ENCODE peak calls at places on chromosomes 12 and 14, in six cellular contexts. U is left ventricle myocardium inferior, R is GM23248, J is adrenal gland, F is body of pancreas, M is Panc1. Q is an unnamed sample.

GRCh38 chr12:74535536-74535935 is 2.1 kb upstream of the ATXN7L3B start:
- DNase-seq in U (no peak), J (no peak), F (no peak), M (no peak), R (no peak), Q (no peak)

GRCh38 chr14:73729556-73730265 is 15.5 kb upstream of the PNMA1 start:
- DNase-seq in F (peak; percentile 11), U (no peak), R (no peak), M (no peak), J (peak; percentile 52), Q (peak; percentile 76)

GRCh38 chr12:102965281-102966155 is 8.0 kb downstream of the ASCL1 start:
- DNase-seq in R (no peak), J (no peak), F (no peak), U (no peak), M (no peak), Q (no peak)

GRCh38 chr14:77622562-77622961 is 6.1 kb upstream of the SPTLC2 start:
- DNase-seq in J (no peak), M (no peak), R (no peak), F (no peak), U (no peak), Q (peak; percentile 98)

GRCh38 chr14:32419429-32419828 is 90.3 kb downstream of the AKAP6 start:
- DNase-seq in F (no peak), U (no peak), M (no peak), J (no peak), R (no peak), Q (no peak)

GRCh38 chr14:32576088-32576795 is 247.1 kb downstream of the AKAP6 start:
- DNase-seq in U (no peak), J (peak; percentile 81), R (peak; percentile 83), M (peak; percentile 47), F (peak; percentile 45), Q (peak; percentile 60)

GRCh38 chr14:86912689-86913088 is 1080.3 kb downstream of the GALC start:
- DNase-seq in R (no peak), U (no peak), J (no peak), F (no peak), M (no peak), Q (no peak)

GRCh38 chr12:3421191-3421590 is 69.8 kb upstream of the PRMT8 start:
- DNase-seq in R (no peak), M (no peak), U (no peak), F (no peak), J (no peak), Q (no peak)

GRCh38 chr12:123478762-123479161 is 20.8 kb downstream of the SNRNP35 start:
- DNase-seq in U (peak; percentile 72), M (no peak), J (peak; percentile 88), R (peak; percentile 32), F (no peak), Q (no peak)

GRCh38 chr12:93682846-93683261 is 5.7 kb downstream of the CRADD start:
- DNase-seq in R (no peak), J (peak; percentile 84), U (peak; percentile 52), M (no peak), F (no peak), Q (no peak)

GRCh38 chr12:43749016-43749415 is 9.6 kb downstream of the PUS7L start:
- DNase-seq in F (no peak), U (no peak), J (no peak), M (no peak), R (no peak), Q (no peak)

GRCh38 chr12:121295746-121296617 is 527 bp downstream of the CAMKK2 start:
- DNase-seq in R (peak; percentile 63), M (no peak), F (peak; percentile 48), J (peak; percentile 61), U (peak; percentile 41), Q (peak; percentile 82)

GRCh38 chr14:95213774-95214173 is 56.4 kb upstream of the DICER1 start:
- DNase-seq in M (no peak), R (no peak), F (no peak), J (no peak), U (no peak), Q (no peak)

GRCh38 chr14:90613446-90613845 is 202.8 kb downstream of the TTC7B start:
- DNase-seq in U (no peak), J (peak; percentile 29), F (no peak), M (no peak), R (no peak), Q (no peak)

GRCh38 chr12:116693259-116694227 is 44.3 kb downstream of the SPRING1 start:
- DNase-seq in J (peak; percentile 47), M (no peak), F (peak; percentile 35), U (no peak), R (peak; percentile 15), Q (peak; percentile 96)

GRCh38 chr12:103806807-103807206 is 34.2 kb downstream of the NT5DC3 start:
- DNase-seq in F (no peak), J (no peak), R (no peak), U (no peak), M (no peak), Q (no peak)

GRCh38 chr12:51505363-51505762 is 80.7 kb downstream of the SLC4A8 start:
- DNase-seq in M (no peak), R (no peak), U (no peak), J (no peak), F (no peak), Q (no peak)

GRCh38 chr12:131454418-131455217 is 256.3 kb upstream of the SFSWAP start:
- DNase-seq in F (no peak), U (no peak), M (peak; percentile 13), J (peak; percentile 68), R (peak; percentile 34), Q (peak; percentile 32)

GRCh38 chr14:53999061-53999488 is 42.5 kb upstream of the BMP4 start:
- DNase-seq in J (no peak), R (peak; percentile 43), F (no peak), U (no peak), M (no peak), Q (no peak)

GRCh38 chr12:120218680-120219606 is 18.0 kb upstream of the RPLP0 start:
- DNase-seq in U (no peak), F (no peak), M (no peak), R (no peak), J (no peak), Q (peak; percentile 37)

GRCh38 chr14:105497671-105498429 is 6.8 kb downstream of the TEDC1 start:
- DNase-seq in M (no peak), U (peak; percentile 13), R (no peak), F (no peak), J (no peak), Q (no peak)

GRCh38 chr12:3453266-3453862 is 37.6 kb upstream of the PRMT8 start:
- DNase-seq in J (no peak), R (no peak), M (no peak), U (no peak), F (no peak), Q (no peak)

GRCh38 chr12:5554711-5555110 is 122.8 kb downstream of the NTF3 start:
- DNase-seq in F (no peak), U (no peak), J (no peak), M (no peak), R (peak; percentile 40), Q (no peak)

GRCh38 chr12:104505095-104505819 is 48.5 kb downstream of the CHST11 start:
- DNase-seq in J (no peak), M (no peak), R (no peak), F (no peak), U (no peak), Q (peak; percentile 23)

GRCh38 chr12:31572900-31573299 is 18.0 kb downstream of the DENND5B start:
- DNase-seq in F (no peak), R (no peak), M (no peak), J (no peak), U (no peak), Q (peak; percentile 52)
- H3K27ac ChIP-seq in F (no peak overlapping the region), R (no peak overlapping the region), M (no peak overlapping the region), J (no peak overlapping the region), U (no peak overlapping the region), Q (no peak overlapping the region)

DNA sequence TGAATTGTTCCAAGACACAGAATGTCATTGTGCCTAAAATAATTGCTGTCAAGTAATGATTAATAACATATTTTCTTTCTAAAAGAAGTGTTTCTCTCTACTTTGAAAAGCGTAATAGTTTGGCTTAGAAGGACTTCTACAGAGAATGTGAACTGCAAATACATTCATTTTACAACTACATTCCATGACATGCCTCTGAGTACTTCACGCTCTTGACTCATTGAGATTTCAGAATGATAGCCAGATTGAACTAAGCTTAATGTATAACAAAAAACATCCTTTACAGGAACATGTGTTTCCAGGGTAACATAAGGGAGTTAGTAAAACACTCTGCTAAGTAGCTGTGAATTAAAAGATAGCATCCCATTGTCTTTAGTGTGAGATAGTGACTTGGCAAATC is 256.3 kb upstream of the CPNE8 start:
- DNase-seq in M (no peak), U (no peak), R (no peak), F (no peak), J (no peak), Q (no peak)
- H3K4me1 ChIP-seq in M (no peaks in the 10 kb centered on the region), U (peaks cover 8% of the 10 kb centered on the region), R (no peaks in the 10 kb centered on the region), F (no peaks in the 10 kb centered on the region), J (no peaks in the 10 kb centered on the region), Q (no peaks in the 10 kb centered on the region)

DNA sequence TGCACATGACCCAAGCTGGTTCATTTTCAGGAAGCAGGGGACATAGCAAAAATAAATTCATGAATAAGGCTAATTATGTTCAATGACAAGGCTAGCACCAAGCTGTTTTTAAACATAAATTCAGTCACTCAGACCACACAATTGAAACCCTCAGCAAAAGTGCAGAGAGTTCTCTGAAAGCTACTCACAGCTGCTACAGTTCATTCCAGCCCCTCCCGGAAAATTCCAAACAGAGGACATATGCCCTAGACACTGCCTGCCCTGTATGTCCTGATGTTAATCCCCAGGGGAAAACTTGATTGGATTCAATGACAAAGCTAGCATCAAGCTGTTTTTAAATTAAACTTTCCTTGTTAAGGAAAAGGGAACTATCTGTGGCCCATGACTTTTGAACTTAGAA is 383.4 kb downstream of the C12orf75 start:
- DNase-seq in F (no peak), J (no peak), R (no peak), M (no peak), U (no peak), Q (no peak)
- H3K4me3 ChIP-seq in F (no peak overlapping the region), J (no peak overlapping the region), R (no peak overlapping the region), M (no peak overlapping the region), U (no peak overlapping the region), Q (no peak overlapping the region)

DNA sequence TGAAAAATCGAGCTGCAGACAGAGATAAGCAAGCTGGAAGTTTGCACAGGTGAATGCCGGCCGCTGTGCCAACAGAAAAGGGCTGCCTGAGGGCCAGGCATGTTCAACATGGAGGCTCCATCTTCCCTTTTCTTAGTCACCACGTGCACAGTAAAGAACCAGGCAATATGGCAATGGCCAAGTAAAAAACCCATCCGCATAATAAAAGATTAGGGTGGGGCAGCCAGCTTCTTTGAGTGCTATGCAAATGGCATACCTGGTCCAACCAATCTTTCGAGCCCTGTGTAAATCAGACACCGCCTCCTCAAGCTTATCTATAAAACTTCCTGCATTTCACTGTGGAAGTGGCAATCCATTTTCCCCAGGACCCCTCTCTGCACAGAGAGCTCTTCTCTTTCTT is 16.7 kb downstream of the PNP start:
- DNase-seq in R (no peak), F (no peak), J (no peak), U (no peak), M (no peak), Q (no peak)
- H3K27ac ChIP-seq in R (no peak overlapping the region), F (no peak overlapping the region), J (no peak overlapping the region), U (no peak overlapping the region), M (no peak overlapping the region), Q (no peak overlapping the region)

Q was measured in small intestine.